ENCODE peak calls at places on chromosomes 12 and 14, in eight cellular contexts. P is midbrain; X is MCF 10A; J is CD8-positive, alpha-beta memory T cell; W is activated T-helper 9 cell treated with anti-CD3 and anti-CD28 coated beads, Interleukin-2, amount 50 U/mL, for 16 hours; N is D341Med; H is glomerular endothelial cell; T is nucleus accumbens. D is an unnamed sample.

GRCh38 chr12:34405286-34406227 is 383.3 kb downstream of the ALG10 start:
- DNase-seq in P (no peak), X (no peak), J (no peak), W (no peak), N (peak; percentile 5), H (no peak), T (no peak), D (no peak)

GRCh38 chr12:113555226-113555625 is 83.6 kb upstream of the LHX5 start:
- DNase-seq in P (no peak), X (no peak), J (no peak), W (no peak), N (no peak), H (no peak), T (no peak), D (peak; percentile 46)

GRCh38 chr14:72594099-72594901 is 299.6 kb downstream of the DPF3 start:
- DNase-seq in P (no peak), X (no peak), J (peak; percentile 68), W (no peak), N (no peak), H (no peak), T (no peak), D (no peak)

GRCh38 chr14:80164991-80165390 is 46.3 kb downstream of the DIO2 start:
- DNase-seq in P (no peak), X (no peak), J (no peak), W (no peak), N (no peak), H (no peak), T (no peak), D (peak; percentile 82)

GRCh38 chr12:92312463-92312970 is 166.9 kb upstream of the BTG1 start:
- DNase-seq in P (no peak), X (no peak), J (no peak), W (no peak), N (no peak), H (no peak), T (no peak), D (peak; percentile 39)

GRCh38 chr12:50569876-50570275 is 65.1 kb downstream of the DIP2B start:
- DNase-seq in P (peak; percentile 58), X (no peak), J (no peak), W (no peak), N (no peak), H (no peak), T (no peak), D (no peak)

GRCh38 chr12:58647495-58647894 is 272.8 kb downstream of the LRIG3 start:
- DNase-seq in P (no peak), X (no peak), J (no peak), W (no peak), N (no peak), H (no peak), T (no peak), D (no peak)

GRCh38 chr12:68069276-68069675 is 80.0 kb downstream of the IFNG-AS1 start:
- DNase-seq in P (no peak), X (no peak), J (no peak), W (no peak), N (no peak), H (no peak), T (no peak), D (no peak)

GRCh38 chr12:10511756-10512355 is 6.2 kb downstream of the EIF2S3B start:
- DNase-seq in P (peak; percentile 39), X (no peak), J (no peak), W (no peak), N (no peak), H (no peak), T (no peak), D (no peak)

GRCh38 chr14:99191663-99192621 is 80.1 kb downstream of the BCL11B start:
- DNase-seq in P (peak; percentile 3), X (peak; percentile 85), J (peak; percentile 65), W (no peak), N (peak; percentile 68), H (no peak), T (no peak), D (peak; percentile 53)

GRCh38 chr14:44215660-44216059 is 291.4 kb downstream of the FSCB start:
- DNase-seq in P (no peak), X (no peak), J (no peak), W (no peak), N (no peak), H (no peak), T (no peak), D (no peak)

GRCh38 chr12:110370732-110371141 is 32.8 kb downstream of the ANAPC7 start:
- DNase-seq in P (no peak), X (peak; percentile 46), J (no peak), W (no peak), N (no peak), H (no peak), T (no peak), D (no peak)

GRCh38 chr14:102131741-102132140 is 8.0 kb upstream of the WDR20 start:
- DNase-seq in P (no peak), X (no peak), J (no peak), W (no peak), N (no peak), H (no peak), T (no peak), D (no peak)

GRCh38 chr12:58787021-58787760 is 133.1 kb downstream of the LRIG3 start:
- DNase-seq in P (no peak), X (peak; percentile 17), J (no peak), W (no peak), N (no peak), H (no peak), T (no peak), D (no peak)

GRCh38 chr14:99616832-99617488 is 13.0 kb upstream of the CCDC85C start:
- DNase-seq in P (no peak), X (no peak), J (no peak), W (no peak), N (no peak), H (no peak), T (no peak), D (no peak)

GRCh38 chr12:12723681-12724420 is 6.7 kb downstream of the CDKN1B start:
- DNase-seq in P (no peak), X (peak; percentile 34), J (peak; percentile 47), W (peak; percentile 36), N (peak; percentile 62), H (no peak), T (no peak), D (peak; percentile 23)

GRCh38 chr12:42912367-42912766 is 322.8 kb upstream of the PRICKLE1 start:
- DNase-seq in P (no peak), X (no peak), J (no peak), W (no peak), N (no peak), H (no peak), T (no peak), D (no peak)

GRCh38 chr14:67555518-67556090 is 22.5 kb downstream of the PLEKHH1 start:
- DNase-seq in P (no peak), X (no peak), J (no peak), W (no peak), N (no peak), H (no peak), T (no peak), D (no peak)

GRCh38 chr12:41819948-41820347 is 324.7 kb downstream of the GXYLT1 start:
- DNase-seq in P (no peak), X (no peak), J (no peak), W (no peak), N (no peak), H (no peak), T (no peak), D (no peak)

GRCh38 chr12:53113307-53113706 is 10.0 kb downstream of the SOAT2 start:
- DNase-seq in P (no peak), X (no peak), J (no peak), W (no peak), N (no peak), H (no peak), T (no peak), D (no peak)

GRCh38 chr12:7121324-7121723 is 7.4 kb downstream of the RBP5 start:
- DNase-seq in P (no peak), X (no peak), J (no peak), W (no peak), N (no peak), H (no peak), T (no peak), D (no peak)

GRCh38 chr14:36511981-36512584 is 7.9 kb downstream of the NKX2-1 start:
- DNase-seq in P (no peak), X (no peak), J (no peak), W (no peak), N (no peak), H (no peak), T (no peak), D (no peak)

GRCh38 chr12:108457006-108457733 is 57.9 kb upstream of the FICD start:
- DNase-seq in P (peak; percentile 54), X (peak; percentile 76), J (peak; percentile 20), W (no peak), N (peak; percentile 78), H (no peak), T (no peak), D (peak; percentile 73)

GRCh38 chr12:19220861-19221466 is 91.4 kb downstream of the PLEKHA5 start:
- DNase-seq in P (no peak), X (peak; percentile 60), J (no peak), W (no peak), N (no peak), H (no peak), T (no peak), D (peak; percentile 67)

GRCh38 chr14:59427653-59428578 is 37.3 kb downstream of the GPR135 start:
- DNase-seq in P (no peak), X (no peak), J (no peak), W (no peak), N (no peak), H (no peak), T (no peak), D (no peak)

GRCh38 chr14:78029471-78030372 is 140.5 kb upstream of the NRXN3 start:
- DNase-seq in P (no peak), X (no peak), J (no peak), W (no peak), N (peak; percentile 58), H (no peak), T (peak; percentile 15), D (no peak)

GRCh38 chr14:95876769-95877490 is at the start of gene TUNAR:
- DNase-seq in P (peak; percentile 2), X (no peak), J (no peak), W (no peak), N (peak; percentile 49), H (no peak), T (no peak), D (no peak)

GRCh38 chr12:111046896-111047295 is 126.5 kb upstream of the MYL2 start:
- DNase-seq in P (no peak), X (no peak), J (no peak), W (no peak), N (no peak), H (no peak), T (no peak), D (no peak)